ENCODE peak calls at places on chromosomes 6 and 20, in seven cellular contexts. W is trophoblast cell; G is NT2/D1; Q is colonic mucosa; M is CD4-positive, CD25-positive, alpha-beta regulatory T cell; I is cardiac muscle cell; T is lower leg skin. H is an unnamed sample.

GRCh38 chr6:33988121-33989015 is 157.5 kb downstream of the GRM4 start:
- DNase-seq in W (no peak), G (no peak), Q (peak; percentile 72), M (no peak), I (no peak), T (no peak), H (peak; percentile 58)

GRCh38 chr20:19774086-19774933 is 16.3 kb downstream of the RIN2 start:
- DNase-seq in W (peak; percentile 91), G (no peak), Q (no peak), M (no peak), I (peak; percentile 16), T (no peak), H (no peak)

GRCh38 chr6:7188492-7188891 is 80.7 kb downstream of the RREB1 start:
- DNase-seq in W (peak; percentile 25), G (no peak), Q (no peak), M (no peak), I (no peak), T (no peak), H (no peak)

GRCh38 chr20:63850689-63851547 is 10.4 kb upstream of the ABHD16B start:
- DNase-seq in W (no peak), G (no peak), Q (no peak), M (no peak), I (no peak), T (no peak), H (no peak)

GRCh38 chr20:62145688-62146018 is 2.1 kb downstream of the SS18L1 start:
- DNase-seq in W (no peak), G (no peak), Q (no peak), M (no peak), I (no peak), T (no peak), H (no peak)

GRCh38 chr6:163415620-163416379 is 1.3 kb downstream of the QKI start:
- DNase-seq in W (peak; percentile 76), G (no peak), Q (no peak), M (peak; percentile 42), I (peak; percentile 67), T (peak; percentile 47), H (no peak)

GRCh38 chr6:133778414-133778813 is 110.5 kb upstream of the TCF21 start:
- DNase-seq in W (peak; percentile 37), G (no peak), Q (no peak), M (no peak), I (peak; percentile 95), T (no peak), H (no peak)

GRCh38 chr6:156617376-156617775 is 159.8 kb upstream of the ARID1B start:
- DNase-seq in W (peak; percentile 93), G (no peak), Q (peak; percentile 85), M (no peak), I (peak; percentile 81), T (no peak), H (no peak)

GRCh38 chr6:118810420-118811027 is 83.4 kb upstream of the ASF1A start:
- DNase-seq in W (no peak), G (peak; percentile 8), Q (no peak), M (peak; percentile 81), I (no peak), T (peak; percentile 20), H (no peak)

GRCh38 chr20:12358006-12358654 is 440.4 kb downstream of the BTBD3 start:
- DNase-seq in W (peak; percentile 51), G (no peak), Q (no peak), M (no peak), I (peak; percentile 62), T (no peak), H (no peak)

GRCh38 chr20:12358655-12359009 is 440.9 kb downstream of the BTBD3 start:
- DNase-seq in W (peak; percentile 9), G (no peak), Q (no peak), M (no peak), I (peak; percentile 5), T (no peak), H (no peak)

GRCh38 chr20:12355185-12355584 is 437.5 kb downstream of the BTBD3 start:
- DNase-seq in W (no peak), G (no peak), Q (no peak), M (no peak), I (no peak), T (no peak), H (no peak)

DNA sequence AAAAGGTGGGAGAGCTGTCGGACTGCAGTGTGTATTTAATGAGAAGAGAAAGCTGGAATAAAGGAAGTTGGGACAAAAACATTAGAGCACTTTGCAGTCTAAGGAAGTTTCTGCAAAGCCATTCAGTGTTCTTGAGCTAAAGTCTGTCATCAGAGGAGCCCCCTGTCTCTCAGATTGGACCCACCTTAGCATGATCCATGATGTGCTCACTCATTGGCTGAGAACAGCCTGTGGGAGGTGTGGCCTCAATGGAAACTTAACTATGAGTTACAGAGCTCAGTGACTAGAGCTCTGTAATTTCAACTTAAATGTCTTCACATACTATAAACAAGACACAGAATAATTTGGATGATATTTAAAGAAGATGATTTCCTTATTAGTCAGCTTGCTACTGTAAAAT is 437.0 kb downstream of the BTBD3 start:
- DNase-seq in W (no peak), G (no peak), Q (no peak), M (no peak), I (peak; percentile 48), T (no peak), H (no peak)
- H3K4me3 ChIP-seq in W (no peak overlapping the region), G (no peak overlapping the region), Q (no peak overlapping the region), M (no peak overlapping the region), I (no peak overlapping the region), T (no peak overlapping the region), H (peak overlapping the region; percentile 22)

DNA sequence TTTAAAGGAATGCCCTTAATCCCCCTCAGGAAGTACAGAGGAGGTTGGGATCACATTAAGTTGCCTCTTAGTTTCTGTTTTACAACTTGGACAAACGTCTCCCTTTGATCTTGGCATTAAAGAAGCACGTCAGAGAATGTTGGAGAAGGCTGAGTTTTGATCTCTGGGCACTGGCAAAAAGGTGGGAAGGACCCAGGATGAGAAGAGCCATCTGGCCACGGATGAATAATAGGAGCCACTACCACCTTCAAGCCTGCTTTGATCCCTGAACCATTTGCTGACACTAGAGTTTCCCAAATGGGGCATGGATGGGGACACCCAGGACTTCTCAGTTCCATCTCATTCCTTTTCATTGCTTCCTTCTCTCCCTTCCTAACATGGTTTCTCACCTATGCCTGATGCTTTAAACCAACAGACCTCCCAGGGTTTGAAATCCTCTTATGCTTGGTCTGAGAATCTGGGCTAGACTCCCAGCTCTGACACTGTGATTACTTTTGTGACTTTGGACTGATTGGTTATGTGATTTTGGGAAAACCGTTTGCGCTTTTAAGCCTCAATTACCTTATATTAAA is 5.8 kb downstream of the TM9SF4 start:
- DNase-seq in W (no peak), G (no peak), Q (no peak), M (no peak), I (no peak), T (no peak), H (peak; percentile 7)
- H3K4me3 ChIP-seq in W (no peak overlapping the region), G (no peak overlapping the region), Q (no peak overlapping the region), M (no peak overlapping the region), I (no peak overlapping the region), T (no peak overlapping the region), H (no peak overlapping the region)

DNA sequence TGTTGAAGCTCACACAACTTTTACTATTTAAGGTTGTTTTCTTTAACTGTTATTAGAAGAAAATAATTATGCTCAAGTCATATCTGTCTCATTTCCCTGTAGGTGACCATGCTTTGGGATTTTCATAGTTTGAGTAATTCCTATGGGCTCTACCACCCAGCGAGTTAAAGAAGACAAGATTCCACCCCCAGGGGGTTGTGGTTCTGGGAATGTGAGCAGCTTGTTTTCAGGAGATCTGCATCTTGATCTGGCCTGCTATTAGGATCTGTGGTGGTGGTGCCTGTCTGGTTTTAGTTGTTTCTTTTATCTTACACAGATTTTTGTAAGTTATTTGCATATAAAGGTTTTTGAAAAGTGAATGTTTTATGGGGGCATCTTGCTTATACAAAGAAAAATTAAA is 20.2 kb upstream of the REV3L start:
- DNase-seq in W (peak; percentile 95), G (no peak), Q (no peak), M (no peak), I (peak; percentile 42), T (no peak), H (no peak)
- H3K4me3 ChIP-seq in W (no peak overlapping the region), G (no peak overlapping the region), Q (no peak overlapping the region), M (no peak overlapping the region), I (no peak overlapping the region), T (no peak overlapping the region), H (no peak overlapping the region)

DNA sequence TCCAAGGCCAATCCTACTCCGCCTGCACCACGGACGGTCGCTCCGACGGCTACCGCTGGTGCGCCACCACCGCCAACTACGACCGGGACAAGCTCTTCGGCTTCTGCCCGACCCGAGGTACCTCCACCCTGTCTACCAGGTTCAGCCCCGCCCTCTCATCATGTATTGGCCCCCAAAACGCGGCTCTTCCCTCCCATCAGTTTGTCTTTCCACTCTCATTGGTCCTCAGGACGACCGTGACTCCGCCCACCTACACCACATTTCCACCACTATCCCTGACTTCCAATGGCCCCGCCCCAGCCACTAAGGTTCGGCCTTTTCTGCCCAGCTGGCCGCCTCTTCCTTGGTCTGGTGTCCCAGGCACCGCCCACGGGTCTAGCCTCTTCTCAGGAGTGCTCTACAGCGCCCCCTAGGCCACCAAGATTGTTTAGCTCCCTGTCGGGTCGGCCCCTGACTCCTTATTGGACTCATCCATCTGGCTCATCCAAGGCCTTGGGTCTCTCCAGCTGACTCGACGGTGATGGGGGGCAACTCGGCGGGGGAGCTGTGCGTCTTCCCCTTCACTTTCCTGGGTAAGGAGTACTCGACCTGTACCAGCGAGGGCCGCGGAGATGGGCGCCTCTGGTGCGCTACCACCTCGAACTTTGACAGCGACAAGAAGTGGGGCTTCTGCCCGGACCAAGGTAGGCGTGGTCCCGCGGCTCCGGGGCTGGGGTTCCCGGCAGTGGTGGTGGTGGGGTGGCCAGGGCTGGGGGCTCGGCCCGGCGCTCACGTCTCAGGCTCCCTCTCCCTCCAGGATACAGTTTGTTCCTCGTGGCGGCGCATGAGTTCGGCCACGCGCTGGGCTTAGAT is 3.1 kb downstream of the MMP9 start:
- DNase-seq in W (peak; percentile 57), G (no peak), Q (peak; percentile 64), M (no peak), I (peak; percentile 50), T (peak; percentile 51), H (no peak)
- H3K4me3 ChIP-seq in W (no peak overlapping the region), G (no peak overlapping the region), Q (no peak overlapping the region), M (no peak overlapping the region), I (no peak overlapping the region), T (no peak overlapping the region), H (no peak overlapping the region)

DNA sequence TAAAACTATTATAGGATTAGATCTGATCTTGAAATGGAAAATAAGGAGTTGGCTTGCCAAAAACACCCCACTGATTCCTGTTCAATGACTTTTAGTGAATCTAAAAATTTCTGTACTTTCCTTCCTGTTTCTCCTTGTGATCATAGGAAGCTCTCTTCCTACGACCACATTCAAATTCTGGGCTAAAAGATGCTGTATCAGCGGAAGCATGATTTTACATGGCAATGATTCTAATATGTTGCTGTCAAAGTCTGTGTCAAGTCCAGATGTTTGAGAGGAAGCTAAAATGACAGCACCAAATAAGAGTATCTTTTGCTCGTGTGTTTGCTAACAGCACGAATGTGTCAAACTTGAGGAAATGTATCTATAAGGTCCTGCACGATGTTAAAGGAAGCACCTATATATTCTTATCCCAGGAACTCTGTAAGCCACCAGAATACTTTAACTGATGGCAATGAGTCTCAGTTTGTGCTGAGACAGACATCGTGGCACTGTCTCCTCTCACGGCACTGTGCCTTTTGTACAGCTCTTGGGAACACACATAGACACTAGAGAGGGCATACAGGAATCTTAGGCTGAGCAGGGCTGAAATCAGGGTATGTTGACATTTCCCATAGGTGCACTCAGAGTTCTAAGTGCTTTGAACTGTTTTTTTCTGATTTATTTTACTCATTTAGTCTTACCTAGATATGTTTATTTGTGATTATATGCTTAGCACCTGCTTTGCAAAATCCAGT is 24.9 kb upstream of the MAP3K4 start:
- DNase-seq in W (no peak), G (no peak), Q (no peak), M (no peak), I (no peak), T (no peak), H (no peak)
- H3K4me3 ChIP-seq in W (no peak overlapping the region), G (no peak overlapping the region), Q (no peak overlapping the region), M (no peak overlapping the region), I (no peak overlapping the region), T (no peak overlapping the region), H (no peak overlapping the region)

H was measured in coronary artery.